ENCODE peak calls at places on chromosomes 2 and 18, in four cellular contexts. T is left lung; O is CD4-positive, alpha-beta memory T cell; Q is hepatocyte. S is an unnamed sample.

GRCh38 chr18:10247402-10248117 is 206.9 kb upstream of the APCDD1 start:
- DNase-seq in T (no peak), O (no peak), Q (no peak), S (no peak)

GRCh38 chr2:175926272-175926671 is 75.8 kb downstream of the LNPK start:
- DNase-seq in T (no peak), O (no peak), Q (no peak), S (no peak)

GRCh38 chr2:158586491-158586890 is 129.7 kb downstream of the PKP4 start:
- DNase-seq in T (no peak), O (no peak), Q (peak; percentile 11), S (no peak)

GRCh38 chr2:112627060-112628040 is 18.4 kb upstream of the SLC20A1 start:
- DNase-seq in T (no peak), O (peak; percentile 54), Q (peak; percentile 77), S (no peak)

GRCh38 chr2:86189782-86190416 is 5.4 kb downstream of the IMMT start:
- DNase-seq in T (no peak), O (no peak), Q (no peak), S (no peak)

GRCh38 chr18:50527636-50528307 is 32.1 kb upstream of the MAPK4 start:
- DNase-seq in T (no peak), O (no peak), Q (no peak), S (peak; percentile 42)

GRCh38 chr2:10256031-10256524 is 46.6 kb upstream of the HPCAL1 start:
- DNase-seq in T (no peak), O (no peak), Q (no peak), S (no peak)

GRCh38 chr18:52874774-52875173 is 534.8 kb downstream of the DCC start:
- DNase-seq in T (no peak), O (no peak), Q (no peak), S (no peak)

GRCh38 chr18:8835556-8835955 is 130.2 kb downstream of the MTCL1 start:
- DNase-seq in T (no peak), O (no peak), Q (no peak), S (no peak)

GRCh38 chr2:65227035-65227470 is 578 bp upstream of the ACTR2 start:
- DNase-seq in T (no peak), O (no peak), Q (peak; percentile 31), S (peak; percentile 60)

GRCh38 chr18:71036783-71037182 is 747.9 kb downstream of the SOCS6 start:
- DNase-seq in T (no peak), O (no peak), Q (no peak), S (no peak)

GRCh38 chr2:216351172-216351925 is 20.9 kb downstream of the MARCHF4 start:
- DNase-seq in T (no peak), O (no peak), Q (no peak), S (no peak)

GRCh38 chr2:25829377-25829704 is 48.9 kb downstream of the ASXL2 start:
- DNase-seq in T (no peak), O (no peak), Q (no peak), S (no peak)

GRCh38 chr2:216283038-216283900 is 89.0 kb downstream of the MARCHF4 start:
- DNase-seq in T (peak; percentile 61), O (no peak), Q (peak; percentile 18), S (no peak)

GRCh38 chr2:171523969-171524401 is 1.7 kb downstream of the CYBRD1 start:
- DNase-seq in T (no peak), O (no peak), Q (peak; percentile 13), S (no peak)

GRCh38 chr2:101815739-101816391 is 118.4 kb downstream of the MAP4K4 start:
- DNase-seq in T (peak; percentile 40), O (no peak), Q (no peak), S (no peak)
- H3K4me1 ChIP-seq in T (peaks cover 18% of the 10 kb centered on the region), O (peaks cover 63% of the 10 kb centered on the region), Q (peaks cover 34% of the 10 kb centered on the region), S (no peaks in the 10 kb centered on the region)

GRCh38 chr2:42189235-42189566 is 20.0 kb downstream of the EML4 start:
- DNase-seq in T (no peak), O (no peak), Q (no peak), S (no peak)

GRCh38 chr2:42191285-42192009 is 22.3 kb downstream of the EML4 start:
- DNase-seq in T (no peak), O (no peak), Q (peak; percentile 55), S (no peak)

GRCh38 chr2:42192010-42192373 is 22.8 kb downstream of the EML4 start:
- DNase-seq in T (no peak), O (no peak), Q (no peak), S (no peak)

GRCh38 chr2:42187886-42188285 is 18.7 kb downstream of the EML4 start:
- DNase-seq in T (no peak), O (no peak), Q (no peak), S (no peak)

GRCh38 chr2:42190191-42190590 is 21.0 kb downstream of the EML4 start:
- DNase-seq in T (no peak), O (no peak), Q (no peak), S (no peak)
- H3K4me1 ChIP-seq in T (peaks cover 41% of the 10 kb centered on the region), O (peaks cover 93% of the 10 kb centered on the region), Q (peaks cover 60% of the 10 kb centered on the region), S (peaks cover 40% of the 10 kb centered on the region)

GRCh38 chr2:224518806-224519580 is 66.2 kb downstream of the CUL3 start:
- DNase-seq in T (no peak), O (no peak), Q (no peak), S (no peak)

GRCh38 chr2:224517963-224518362 is 67.2 kb downstream of the CUL3 start:
- DNase-seq in T (no peak), O (no peak), Q (no peak), S (no peak)

GRCh38 chr2:224523626-224524577 is 61.3 kb downstream of the CUL3 start:
- DNase-seq in T (no peak), O (no peak), Q (no peak), S (no peak)

GRCh38 chr2:224524657-224525056 is 60.5 kb downstream of the CUL3 start:
- DNase-seq in T (no peak), O (no peak), Q (no peak), S (no peak)

GRCh38 chr2:224520064-224520463 is 65.1 kb downstream of the CUL3 start:
- DNase-seq in T (no peak), O (peak; percentile 41), Q (no peak), S (no peak)
- H3K4me1 ChIP-seq in T (peaks cover 65% of the 10 kb centered on the region), O (peaks cover 72% of the 10 kb centered on the region), Q (peaks cover 29% of the 10 kb centered on the region), S (peaks cover 13% of the 10 kb centered on the region)

DNA sequence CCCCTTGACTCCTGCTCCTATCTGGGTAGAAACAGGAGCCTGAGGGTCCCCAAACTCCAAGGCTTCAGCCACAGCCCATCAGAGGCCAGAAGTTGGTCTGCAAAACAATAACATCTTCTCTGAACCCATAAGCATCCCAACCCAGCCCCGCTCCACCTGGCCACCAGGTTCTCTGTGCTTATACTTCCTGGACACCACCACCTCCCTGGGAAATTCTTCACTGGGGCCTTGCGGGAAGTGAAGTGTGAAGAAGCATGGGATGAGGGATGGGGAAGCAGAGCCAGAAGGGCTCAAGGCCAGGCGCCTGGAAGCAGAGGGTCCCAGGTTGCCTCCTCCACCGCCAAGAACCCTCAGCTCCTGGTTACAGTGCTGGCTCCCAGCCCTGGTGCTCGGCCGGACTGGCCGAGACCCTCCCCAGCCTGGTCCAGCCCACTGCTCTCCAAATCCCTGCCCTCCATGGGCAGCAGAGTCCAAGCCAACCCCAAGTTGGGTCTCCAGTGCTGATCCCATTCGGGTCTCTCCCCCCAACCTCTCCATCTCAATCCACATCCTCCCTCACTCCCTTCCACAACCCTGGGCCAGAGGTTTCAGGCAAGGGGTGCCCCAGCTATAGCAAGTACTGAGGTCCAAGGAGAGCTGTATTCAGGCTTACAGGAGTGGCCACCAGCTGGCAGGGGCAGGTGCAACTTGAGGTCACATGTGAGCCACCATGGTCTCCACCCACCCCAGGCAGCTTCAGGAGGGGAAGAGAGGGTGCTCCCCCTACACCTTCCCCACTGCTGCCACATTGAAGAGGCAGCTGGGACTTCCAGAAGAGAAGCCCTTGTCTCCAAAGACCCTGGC is 60.7 kb downstream of the TNS1 start:
- DNase-seq in T (peak; percentile 78), O (no peak), Q (no peak), S (peak; percentile 36)
- H3K4me1 ChIP-seq in T (peaks cover 64% of the 10 kb centered on the region), O (no peaks in the 10 kb centered on the region), Q (peaks cover 54% of the 10 kb centered on the region), S (peaks cover 42% of the 10 kb centered on the region)